ENCODE peak calls at places on chromosomes 13 and 19, in four cellular contexts. T is H1, Q is psoas muscle, A is Peyer's patch. P is an unnamed sample.

GRCh38 chr13:94829201-94829600 is 116.9 kb upstream of the SOX21 start:
- DNase-seq in T (no peak), Q (no peak), A (no peak), P (no peak)

GRCh38 chr19:48992571-48993174 is 436 bp downstream of the GYS1 start:
- DNase-seq in T (no peak), Q (no peak), A (no peak), P (no peak)

GRCh38 chr13:76809369-76809768 is 76.8 kb downstream of the KCTD12 start:
- DNase-seq in T (no peak), Q (no peak), A (no peak), P (no peak)

GRCh38 chr13:40971321-40971720 is 47.8 kb downstream of the ELF1 start:
- DNase-seq in T (no peak), Q (no peak), A (no peak), P (no peak)

GRCh38 chr13:30360586-30360985 is 53.2 kb upstream of the KATNAL1 start:
- DNase-seq in T (no peak), Q (no peak), A (no peak), P (no peak)

GRCh38 chr13:94176576-94176975 is 302.9 kb downstream of the DCT start:
- DNase-seq in T (no peak), Q (no peak), A (no peak), P (no peak)

GRCh38 chr13:77056382-77056781 is 29.4 kb upstream of the FBXL3 start:
- DNase-seq in T (no peak), Q (no peak), A (no peak), P (no peak)

GRCh38 chr19:30718728-30719127 is 346.5 kb downstream of the ZNF536 start:
- DNase-seq in T (no peak), Q (no peak), A (no peak), P (no peak)

GRCh38 chr13:51518847-51519246 is 65.4 kb upstream of the WDFY2 start:
- DNase-seq in T (no peak), Q (no peak), A (no peak), P (no peak)

GRCh38 chr13:87944038-87944437 is 272.9 kb downstream of the SLITRK5 start:
- DNase-seq in T (no peak), Q (no peak), A (no peak), P (no peak)

GRCh38 chr13:40984670-40985366 is 34.3 kb downstream of the ELF1 start:
- DNase-seq in T (no peak), Q (no peak), A (no peak), P (no peak)

GRCh38 chr19:24142771-24143170 is 55.8 kb downstream of the ZNF254 start:
- DNase-seq in T (no peak), Q (no peak), A (no peak), P (no peak)
- H3K9me3 ChIP-seq in T (no peaks in the 10 kb centered on the region), Q (peaks cover 42% of the 10 kb centered on the region), A (no peaks in the 10 kb centered on the region), P (peaks cover 21% of the 10 kb centered on the region)

GRCh38 chr19:53664760-53665159 is 33.0 kb downstream of the DPRX start:
- DNase-seq in T (no peak), Q (no peak), A (no peak), P (no peak)
- H3K9me3 ChIP-seq in T (no peaks in the 10 kb centered on the region), Q (no peaks in the 10 kb centered on the region), A (no peaks in the 10 kb centered on the region), P (no peaks in the 10 kb centered on the region)

GRCh38 chr19:58182989-58183821 is at the start of gene ZNF274:
- DNase-seq in T (peak; percentile 84), Q (peak; percentile 94), A (peak; percentile 96), P (peak; percentile 92)
- H3K9me3 ChIP-seq in T (peaks cover 39% of the 10 kb centered on the region), Q (peaks cover 91% of the 10 kb centered on the region), A (no peaks in the 10 kb centered on the region), P (peaks cover 60% of the 10 kb centered on the region)

GRCh38 chr19:15934332-15935078 is at the start of gene CYP4F11:
- DNase-seq in T (no peak), Q (peak; percentile 63), A (peak; percentile 96), P (no peak)
- H3K9me3 ChIP-seq in T (peaks cover 60% of the 10 kb centered on the region), Q (no peaks in the 10 kb centered on the region), A (no peaks in the 10 kb centered on the region), P (no peaks in the 10 kb centered on the region)

GRCh38 chr19:56969726-56970125 is 129.2 kb upstream of the PEG3 start:
- DNase-seq in T (no peak), Q (no peak), A (no peak), P (no peak)
- H3K9me3 ChIP-seq in T (peaks cover 68% of the 10 kb centered on the region), Q (no peaks in the 10 kb centered on the region), A (no peaks in the 10 kb centered on the region), P (no peaks in the 10 kb centered on the region)

GRCh38 chr13:48414501-48414900 is 1.6 kb upstream of the LPAR6 start:
- DNase-seq in T (no peak), Q (no peak), A (no peak), P (no peak)
- H3K9me3 ChIP-seq in T (no peaks in the 10 kb centered on the region), Q (no peaks in the 10 kb centered on the region), A (no peaks in the 10 kb centered on the region), P (no peaks in the 10 kb centered on the region)